ENCODE peak calls at places on chromosomes 2 and 18, in eight cellular contexts. F is fibroblast of lung, V is GM23338, S is left ventricle myocardium inferior, O is osteocyte, H is SK-N-SH, K is body of pancreas, P is foreskin fibroblast. C is an unnamed sample.

GRCh38 chr2:130877258-130877657 is 40.5 kb downstream of the ARHGEF4 start:
- DNase-seq in S (no peak), F (no peak), O (no peak), K (no peak), P (no peak), H (no peak), V (no peak), C (no peak)

GRCh38 chr18:48607049-48607984 is 68.5 kb downstream of the CTIF start:
- DNase-seq in P (peak; percentile 91), K (peak; percentile 36), H (no peak), O (peak; percentile 89), S (peak; percentile 53), F (peak; percentile 94), V (no peak), C (no peak)

GRCh38 chr2:70516596-70516995 is 37.0 kb downstream of the TGFA start:
- DNase-seq in F (peak; percentile 15), S (no peak), H (no peak), K (no peak), V (no peak), O (no peak), P (peak; percentile 25), C (peak; percentile 25)

GRCh38 chr18:62614499-62614898 is 91.7 kb downstream of the ZCCHC2 start:
- DNase-seq in S (no peak), P (no peak), K (no peak), O (no peak), V (no peak), H (no peak), F (no peak), C (no peak)

GRCh38 chr2:54927085-54927750 is 123.0 kb downstream of the RTN4 start:
- DNase-seq in S (no peak), K (no peak), F (no peak), H (no peak), O (no peak), V (no peak), P (no peak), C (no peak)

GRCh38 chr2:54386993-54387590 is 69.0 kb upstream of the SPTBN1 start:
- DNase-seq in F (peak; percentile 79), V (no peak), P (peak; percentile 65), H (no peak), S (peak; percentile 74), O (no peak), K (peak; percentile 20), C (no peak)

GRCh38 chr2:25690058-25690457 is 16.7 kb upstream of the DTNB start:
- DNase-seq in S (no peak), P (peak; percentile 60), V (no peak), O (no peak), F (peak; percentile 43), K (no peak), H (no peak), C (no peak)

GRCh38 chr2:27736031-27736889 is 35.3 kb upstream of the MRPL33 start:
- DNase-seq in O (no peak), F (peak; percentile 38), H (no peak), P (peak; percentile 47), S (no peak), V (no peak), K (no peak), C (no peak)

GRCh38 chr2:164369416-164369815 is 251.9 kb downstream of the GRB14 start:
- DNase-seq in H (no peak), O (no peak), F (peak; percentile 80), P (no peak), V (no peak), S (no peak), K (no peak), C (no peak)

GRCh38 chr2:11129598-11130449 is 25.4 kb upstream of the SLC66A3 start:
- DNase-seq in S (peak; percentile 41), H (peak; percentile 96), V (peak; percentile 93), O (no peak), K (peak; percentile 93), P (peak; percentile 32), F (peak; percentile 27), C (peak; percentile 77)

GRCh38 chr2:160075171-160075570 is 12.8 kb upstream of the PLA2R1 start:
- DNase-seq in K (no peak), H (no peak), V (no peak), O (no peak), P (peak; percentile 97), F (peak; percentile 93), S (no peak), C (no peak)

GRCh38 chr18:24799720-24800119 is 339.3 kb downstream of the HRH4 start:
- DNase-seq in S (no peak), O (no peak), F (no peak), H (no peak), P (no peak), K (no peak), V (no peak), C (no peak)

GRCh38 chr18:24797987-24798386 is 337.6 kb downstream of the HRH4 start:
- DNase-seq in S (no peak), H (no peak), P (no peak), F (no peak), V (no peak), O (no peak), K (no peak), C (no peak)

GRCh38 chr18:24801011-24801410 is 340.6 kb downstream of the HRH4 start:
- DNase-seq in O (no peak), F (peak; percentile 5), P (peak; percentile 6), S (no peak), K (no peak), V (no peak), H (no peak), C (no peak)

GRCh38 chr18:24802439-24802838 is 342.0 kb downstream of the HRH4 start:
- DNase-seq in S (no peak), H (no peak), V (no peak), O (no peak), K (no peak), F (no peak), P (no peak), C (no peak)

GRCh38 chr18:24799176-24799575 is 338.7 kb downstream of the HRH4 start:
- DNase-seq in H (no peak), O (no peak), P (peak; percentile 8), S (no peak), K (no peak), V (no peak), F (no peak), C (no peak)
- TF ChIP-seq CTCF in H (no peak), O (peak; percentile 16), P (peak; percentile 9), S (no peak), K (no peak), V (peak; percentile 40), F (no peak), C (no peak)

GRCh38 chr2:222965555-222965954 is 86.4 kb upstream of the KCNE4 start:
- DNase-seq in K (no peak), F (no peak), H (no peak), V (no peak), S (no peak), P (no peak), O (peak; percentile 59), C (no peak)

GRCh38 chr2:222964632-222965031 is 87.4 kb upstream of the KCNE4 start:
- DNase-seq in P (no peak), F (no peak), S (no peak), O (no peak), V (no peak), K (no peak), H (no peak), C (no peak)

GRCh38 chr2:222972420-222972819 is 79.6 kb upstream of the KCNE4 start:
- DNase-seq in K (no peak), O (peak; percentile 64), H (no peak), S (no peak), P (no peak), F (no peak), V (no peak), C (no peak)

GRCh38 chr2:222969491-222969890 is 82.5 kb upstream of the KCNE4 start:
- DNase-seq in S (no peak), F (peak; percentile 51), K (peak; percentile 27), O (peak; percentile 5), V (no peak), H (no peak), P (peak; percentile 84), C (no peak)

GRCh38 chr2:222968550-222969155 is 83.3 kb upstream of the KCNE4 start:
- DNase-seq in H (no peak), K (no peak), V (no peak), P (no peak), O (peak; percentile 21), F (no peak), S (no peak), C (no peak)
- TF ChIP-seq CTCF in H (no peak), K (no peak), V (no peak), P (no peak), O (no peak), F (no peak), S (no peak), C (no peak)

GRCh38 chr2:142586693-142587432 is 290.6 kb upstream of the KYNU start:
- DNase-seq in H (no peak), K (peak; percentile 9), V (no peak), F (no peak), O (no peak), S (no peak), P (no peak), C (no peak)

GRCh38 chr2:142585785-142586184 is 291.7 kb upstream of the KYNU start:
- DNase-seq in F (no peak), H (no peak), V (no peak), S (no peak), P (no peak), O (no peak), K (no peak), C (no peak)

GRCh38 chr2:142581491-142581890 is 296.0 kb upstream of the KYNU start:
- DNase-seq in F (no peak), V (no peak), P (no peak), S (no peak), O (no peak), H (no peak), K (no peak), C (no peak)

GRCh38 chr2:142580691-142581090 is 296.8 kb upstream of the KYNU start:
- DNase-seq in F (no peak), V (no peak), H (no peak), S (no peak), O (no peak), P (no peak), K (no peak), C (no peak)

GRCh38 chr2:142582317-142582716 is 295.1 kb upstream of the KYNU start:
- DNase-seq in F (no peak), S (no peak), V (peak; percentile 14), O (no peak), P (no peak), H (no peak), K (no peak), C (no peak)
- TF ChIP-seq CTCF in F (peak; percentile 5), S (no peak), V (peak; percentile 57), O (peak; percentile 29), P (no peak), H (peak; percentile 25), K (no peak), C (no peak)

GRCh38 chr2:238831177-238831576 is 16.7 kb upstream of the TWIST2 start:
- DNase-seq in K (no peak), S (no peak), F (no peak), O (no peak), V (no peak), H (no peak), P (no peak), C (no peak)

GRCh38 chr2:238839428-238839827 is 8.5 kb upstream of the TWIST2 start:
- DNase-seq in K (no peak), V (no peak), O (no peak), S (no peak), H (no peak), P (no peak), F (no peak), C (no peak)

GRCh38 chr2:238834982-238835381 is 12.9 kb upstream of the TWIST2 start:
- DNase-seq in F (no peak), P (no peak), V (no peak), H (no peak), S (no peak), K (no peak), O (no peak), C (no peak)

GRCh38 chr2:238838786-238839327 is 9.0 kb upstream of the TWIST2 start:
- DNase-seq in K (no peak), V (no peak), F (no peak), S (no peak), H (no peak), O (no peak), P (no peak), C (no peak)

GRCh38 chr2:238835726-238836301 is 12.1 kb upstream of the TWIST2 start:
- DNase-seq in F (no peak), S (no peak), V (peak; percentile 60), K (no peak), P (no peak), O (no peak), H (no peak), C (no peak)
- TF ChIP-seq CTCF in F (peak; percentile 28), S (no peak), V (peak; percentile 60), K (no peak), P (peak; percentile 5), O (peak; percentile 10), H (peak; percentile 26), C (no peak)

C was measured in activated CD8-positive, alpha-beta T cell treated with anti-CD3 and anti-CD28 coated beads for 36 hours.